ENCODE peak calls at places on chromosomes 12 and 14, in six cellular contexts. V, K, S, Y, T and E are unnamed samples.

GRCh38 chr12:116803018-116803736 is 65.1 kb downstream of the RNFT2 start:
- DNase-seq in T (no peak), Y (no peak), V (no peak), S (no peak), K (no peak), E (no peak)

GRCh38 chr12:94134226-94134795 is 14.1 kb upstream of the PLXNC1 start:
- DNase-seq in S (no peak), T (peak), K (peak), Y (no peak), V (peak), E (no peak)

GRCh38 chr12:124191024-124191359 is 103.9 kb upstream of the RFLNA start:
- DNase-seq in V (no peak), Y (no peak), T (no peak), S (no peak), K (peak), E (no peak)

GRCh38 chr14:59419383-59419782 is 45.8 kb downstream of the GPR135 start:
- DNase-seq in T (no peak), Y (no peak), S (no peak), V (no peak), K (no peak), E (no peak)

GRCh38 chr14:52356025-52356424 is 41.9 kb downstream of the PTGER2 start:
- DNase-seq in T (peak), V (no peak), K (peak), Y (no peak), S (no peak), E (no peak)

GRCh38 chr14:99216191-99216590 is 55.8 kb downstream of the BCL11B start:
- DNase-seq in V (no peak), T (no peak), S (no peak), K (no peak), Y (no peak), E (no peak)

GRCh38 chr12:4119157-4119761 is 154.3 kb upstream of the CCND2 start:
- DNase-seq in T (no peak), S (no peak), Y (no peak), K (no peak), V (peak), E (peak)

GRCh38 chr14:38828183-38828877 is 274.7 kb downstream of the SEC23A start:
- DNase-seq in S (no peak), K (no peak), T (no peak), V (no peak), Y (no peak), E (no peak)

GRCh38 chr14:71220462-71220861 is 313.2 kb downstream of the PCNX1 start:
- DNase-seq in T (no peak), K (no peak), S (no peak), Y (no peak), V (no peak), E (no peak)